ENCODE peak calls at places on chromosomes 7 and 10, in six cellular contexts. One of them, this sample, is unnamed.
A peak's percentile ranks its signal among the peaks of the same experiment; 100 is the strongest.

GRCh38 chr7:149701495-149702240 is 71.7 kb downstream of the ZNF467 start:
- DNase-seq in transverse colon: no peak
- DNase-seq in islet precursor cell: no peak
- DNase-seq in A172: no peak
- DNase-seq in NCI-H1105 treated with DMSO at 0.1 percent for 48 hours: no peak
- DNase-seq in activated CD4-positive, alpha-beta T cell treated with anti-CD3 and anti-CD28 coated beads, Interleukin-2, amount 10 ng/mL, durations not matched to agents 7 days and 5 days: no peak
- DNase-seq in this sample: no peak

GRCh38 chr10:122112021-122112616 is 123.2 kb downstream of the TACC2 start:
- DNase-seq in transverse colon: peak; percentile 20
- DNase-seq in islet precursor cell: no peak
- DNase-seq in A172: no peak
- DNase-seq in NCI-H1105 treated with DMSO at 0.1 percent for 48 hours: no peak
- DNase-seq in activated CD4-positive, alpha-beta T cell treated with anti-CD3 and anti-CD28 coated beads, Interleukin-2, amount 10 ng/mL, durations not matched to agents 7 days and 5 days: no peak
- DNase-seq in this sample: peak; percentile 18

GRCh38 chr10:60114765-60115586 is 208.6 kb upstream of the CCDC6 start:
- DNase-seq in transverse colon: no peak
- DNase-seq in islet precursor cell: peak; percentile 70
- DNase-seq in A172: peak; percentile 67
- DNase-seq in NCI-H1105 treated with DMSO at 0.1 percent for 48 hours: peak; percentile 33
- DNase-seq in activated CD4-positive, alpha-beta T cell treated with anti-CD3 and anti-CD28 coated beads, Interleukin-2, amount 10 ng/mL, durations not matched to agents 7 days and 5 days: peak; percentile 35
- DNase-seq in this sample: no peak

GRCh38 chr7:94289071-94289470 is 105.6 kb upstream of the COL1A2 start:
- DNase-seq in transverse colon: peak; percentile 48
- DNase-seq in islet precursor cell: peak; percentile 89
- DNase-seq in A172: peak; percentile 86
- DNase-seq in NCI-H1105 treated with DMSO at 0.1 percent for 48 hours: peak; percentile 62
- DNase-seq in activated CD4-positive, alpha-beta T cell treated with anti-CD3 and anti-CD28 coated beads, Interleukin-2, amount 10 ng/mL, durations not matched to agents 7 days and 5 days: no peak
- DNase-seq in this sample: peak; percentile 87

GRCh38 chr10:88392222-88392621 is 190.9 kb downstream of the RNLS start:
- DNase-seq in transverse colon: no peak
- DNase-seq in islet precursor cell: no peak
- DNase-seq in A172: no peak
- DNase-seq in NCI-H1105 treated with DMSO at 0.1 percent for 48 hours: no peak
- DNase-seq in activated CD4-positive, alpha-beta T cell treated with anti-CD3 and anti-CD28 coated beads, Interleukin-2, amount 10 ng/mL, durations not matched to agents 7 days and 5 days: peak; percentile 55
- DNase-seq in this sample: no peak

GRCh38 chr7:116438274-116438673 is 61.3 kb upstream of the CAV2 start:
- DNase-seq in transverse colon: peak; percentile 34
- DNase-seq in islet precursor cell: no peak
- DNase-seq in A172: peak; percentile 66
- DNase-seq in NCI-H1105 treated with DMSO at 0.1 percent for 48 hours: no peak
- DNase-seq in activated CD4-positive, alpha-beta T cell treated with anti-CD3 and anti-CD28 coated beads, Interleukin-2, amount 10 ng/mL, durations not matched to agents 7 days and 5 days: no peak
- DNase-seq in this sample: no peak

GRCh38 chr10:103599211-103599610 is 105.7 kb downstream of the NEURL1 start:
- DNase-seq in transverse colon: no peak
- DNase-seq in islet precursor cell: no peak
- DNase-seq in A172: no peak
- DNase-seq in NCI-H1105 treated with DMSO at 0.1 percent for 48 hours: no peak
- DNase-seq in activated CD4-positive, alpha-beta T cell treated with anti-CD3 and anti-CD28 coated beads, Interleukin-2, amount 10 ng/mL, durations not matched to agents 7 days and 5 days: no peak
- DNase-seq in this sample: no peak

GRCh38 chr10:132570771-132571564 is 33.4 kb downstream of the INPP5A start:
- DNase-seq in transverse colon: peak; percentile 79
- DNase-seq in islet precursor cell: peak; percentile 49
- DNase-seq in A172: no peak
- DNase-seq in NCI-H1105 treated with DMSO at 0.1 percent for 48 hours: peak; percentile 38
- DNase-seq in activated CD4-positive, alpha-beta T cell treated with anti-CD3 and anti-CD28 coated beads, Interleukin-2, amount 10 ng/mL, durations not matched to agents 7 days and 5 days: no peak
- DNase-seq in this sample: no peak

GRCh38 chr7:155972247-155972646 is 160.0 kb upstream of the SHH start:
- DNase-seq in transverse colon: no peak
- DNase-seq in islet precursor cell: no peak
- DNase-seq in A172: no peak
- DNase-seq in NCI-H1105 treated with DMSO at 0.1 percent for 48 hours: no peak
- DNase-seq in activated CD4-positive, alpha-beta T cell treated with anti-CD3 and anti-CD28 coated beads, Interleukin-2, amount 10 ng/mL, durations not matched to agents 7 days and 5 days: no peak
- DNase-seq in this sample: no peak

GRCh38 chr10:48792121-48792520 is 107.4 kb downstream of the WDFY4 start:
- DNase-seq in transverse colon: no peak
- DNase-seq in islet precursor cell: no peak
- DNase-seq in A172: no peak
- DNase-seq in NCI-H1105 treated with DMSO at 0.1 percent for 48 hours: no peak
- DNase-seq in activated CD4-positive, alpha-beta T cell treated with anti-CD3 and anti-CD28 coated beads, Interleukin-2, amount 10 ng/mL, durations not matched to agents 7 days and 5 days: no peak
- DNase-seq in this sample: no peak

GRCh38 chr7:46747222-46747621 is 826.1 kb upstream of the IGFBP3 start:
- DNase-seq in transverse colon: no peak
- DNase-seq in islet precursor cell: peak; percentile 57
- DNase-seq in A172: peak; percentile 40
- DNase-seq in NCI-H1105 treated with DMSO at 0.1 percent for 48 hours: no peak
- DNase-seq in activated CD4-positive, alpha-beta T cell treated with anti-CD3 and anti-CD28 coated beads, Interleukin-2, amount 10 ng/mL, durations not matched to agents 7 days and 5 days: no peak
- DNase-seq in this sample: no peak

GRCh38 chr7:126486806-126487205 is 765.9 kb downstream of the GRM8 start:
- DNase-seq in transverse colon: no peak
- DNase-seq in islet precursor cell: no peak
- DNase-seq in A172: no peak
- DNase-seq in NCI-H1105 treated with DMSO at 0.1 percent for 48 hours: peak; percentile 13
- DNase-seq in activated CD4-positive, alpha-beta T cell treated with anti-CD3 and anti-CD28 coated beads, Interleukin-2, amount 10 ng/mL, durations not matched to agents 7 days and 5 days: no peak
- DNase-seq in this sample: no peak

GRCh38 chr7:98862203-98862602 is 7.6 kb downstream of the TMEM130 start:
- DNase-seq in transverse colon: no peak
- DNase-seq in islet precursor cell: no peak
- DNase-seq in A172: no peak
- DNase-seq in NCI-H1105 treated with DMSO at 0.1 percent for 48 hours: no peak
- DNase-seq in activated CD4-positive, alpha-beta T cell treated with anti-CD3 and anti-CD28 coated beads, Interleukin-2, amount 10 ng/mL, durations not matched to agents 7 days and 5 days: no peak
- DNase-seq in this sample: no peak

GRCh38 chr7:129831424-129832058 is 121.2 kb downstream of the UBE2H start:
- DNase-seq in transverse colon: no peak
- DNase-seq in islet precursor cell: peak; percentile 85
- DNase-seq in A172: peak; percentile 99
- DNase-seq in NCI-H1105 treated with DMSO at 0.1 percent for 48 hours: no peak
- DNase-seq in activated CD4-positive, alpha-beta T cell treated with anti-CD3 and anti-CD28 coated beads, Interleukin-2, amount 10 ng/mL, durations not matched to agents 7 days and 5 days: no peak
- DNase-seq in this sample: no peak

GRCh38 chr10:69346776-69347175 is 68.5 kb downstream of the HK1 start:
- DNase-seq in transverse colon: no peak
- DNase-seq in islet precursor cell: no peak
- DNase-seq in A172: no peak
- DNase-seq in NCI-H1105 treated with DMSO at 0.1 percent for 48 hours: no peak
- DNase-seq in activated CD4-positive, alpha-beta T cell treated with anti-CD3 and anti-CD28 coated beads, Interleukin-2, amount 10 ng/mL, durations not matched to agents 7 days and 5 days: no peak
- DNase-seq in this sample: no peak

GRCh38 chr7:114502454-114503254 is 88.0 kb downstream of the FOXP2 start:
- DNase-seq in transverse colon: no peak
- DNase-seq in islet precursor cell: no peak
- DNase-seq in A172: peak; percentile 9
- DNase-seq in NCI-H1105 treated with DMSO at 0.1 percent for 48 hours: peak; percentile 24
- DNase-seq in activated CD4-positive, alpha-beta T cell treated with anti-CD3 and anti-CD28 coated beads, Interleukin-2, amount 10 ng/mL, durations not matched to agents 7 days and 5 days: no peak
- DNase-seq in this sample: no peak

GRCh38 chr10:102814873-102815661 is 22.1 kb downstream of the CYP17A1 start:
- DNase-seq in transverse colon: peak; percentile 60
- DNase-seq in islet precursor cell: peak; percentile 65
- DNase-seq in A172: peak; percentile 60
- DNase-seq in NCI-H1105 treated with DMSO at 0.1 percent for 48 hours: no peak
- DNase-seq in activated CD4-positive, alpha-beta T cell treated with anti-CD3 and anti-CD28 coated beads, Interleukin-2, amount 10 ng/mL, durations not matched to agents 7 days and 5 days: no peak
- DNase-seq in this sample: peak; percentile 73

GRCh38 chr7:55104707-55105433 is 86.1 kb downstream of the EGFR start:
- DNase-seq in transverse colon: no peak
- DNase-seq in islet precursor cell: no peak
- DNase-seq in A172: peak; percentile 71
- DNase-seq in NCI-H1105 treated with DMSO at 0.1 percent for 48 hours: no peak
- DNase-seq in activated CD4-positive, alpha-beta T cell treated with anti-CD3 and anti-CD28 coated beads, Interleukin-2, amount 10 ng/mL, durations not matched to agents 7 days and 5 days: no peak
- DNase-seq in this sample: no peak

GRCh38 chr10:60964257-60965235 is 20.6 kb upstream of the RHOBTB1 start:
- DNase-seq in transverse colon: peak; percentile 71
- DNase-seq in islet precursor cell: peak; percentile 77
- DNase-seq in A172: peak; percentile 92
- DNase-seq in NCI-H1105 treated with DMSO at 0.1 percent for 48 hours: peak; percentile 59
- DNase-seq in activated CD4-positive, alpha-beta T cell treated with anti-CD3 and anti-CD28 coated beads, Interleukin-2, amount 10 ng/mL, durations not matched to agents 7 days and 5 days: peak; percentile 62
- DNase-seq in this sample: peak; percentile 79

GRCh38 chr7:80359029-80359428 is 152.8 kb downstream of the GNAT3 start:
- DNase-seq in transverse colon: no peak
- DNase-seq in islet precursor cell: no peak
- DNase-seq in A172: no peak
- DNase-seq in NCI-H1105 treated with DMSO at 0.1 percent for 48 hours: no peak
- DNase-seq in activated CD4-positive, alpha-beta T cell treated with anti-CD3 and anti-CD28 coated beads, Interleukin-2, amount 10 ng/mL, durations not matched to agents 7 days and 5 days: no peak
- DNase-seq in this sample: no peak

GRCh38 chr7:73891178-73891885 is 30.4 kb downstream of the TMEM270 start:
- DNase-seq in transverse colon: no peak
- DNase-seq in islet precursor cell: peak; percentile 67
- DNase-seq in A172: no peak
- DNase-seq in NCI-H1105 treated with DMSO at 0.1 percent for 48 hours: no peak
- DNase-seq in activated CD4-positive, alpha-beta T cell treated with anti-CD3 and anti-CD28 coated beads, Interleukin-2, amount 10 ng/mL, durations not matched to agents 7 days and 5 days: no peak
- DNase-seq in this sample: no peak